ENCODE peak calls at places on chromosomes 11 and 22, in nine cellular contexts. H, E, U, O, R, Q, W, K and M are unnamed samples. For H3K9me3, the result is how much of the 10 kb centered on the place peaks cover.

GRCh38 chr22:38938221-38938620 is 19.2 kb upstream of the APOBEC3A start:
- DNase-seq in Q (no peak), U (no peak), K (no peak), H (no peak), W (no peak), O (no peak), E (no peak), R (no peak), M (no peak)

GRCh38 chr11:17353228-17354021 is 1.8 kb downstream of the NCR3LG1 start:
- DNase-seq in U (no peak), Q (peak), K (peak), W (peak), O (peak), E (peak), H (peak), R (peak), M (peak)

GRCh38 chr22:26671317-26672059 is 14.1 kb downstream of the MIAT start:
- DNase-seq in H (peak), W (peak), O (no peak), E (no peak), Q (peak), U (peak), R (no peak), K (no peak), M (no peak)

GRCh38 chr11:134486106-134486505 is 74.1 kb upstream of the B3GAT1 start:
- DNase-seq in H (no peak), K (no peak), W (no peak), R (no peak), O (no peak), Q (no peak), E (no peak), U (no peak), M (no peak)

GRCh38 chr22:47333625-47334024 is 571.2 kb downstream of the TBC1D22A start:
- DNase-seq in K (no peak), O (peak), W (peak), R (no peak), H (no peak), U (no peak), E (no peak), Q (no peak), M (no peak)

GRCh38 chr11:94400839-94401772 is at the start of gene GPR83:
- DNase-seq in E (peak), Q (peak), R (peak), W (no peak), U (no peak), K (peak), O (no peak), H (no peak), M (no peak)

GRCh38 chr11:3083321-3083720 is 26.1 kb upstream of the CARS1 start:
- DNase-seq in R (no peak), U (no peak), W (no peak), Q (no peak), H (no peak), K (no peak), O (no peak), E (no peak), M (peak)

GRCh38 chr11:61511383-61511782 is 2.8 kb downstream of the LRRC10B start:
- DNase-seq in E (no peak), W (no peak), H (no peak), O (no peak), U (no peak), R (no peak), K (no peak), Q (no peak), M (no peak)

GRCh38 chr11:404551-405264 is 10.1 kb downstream of the SIGIRR start:
- DNase-seq in O (no peak), W (no peak), H (no peak), R (no peak), E (no peak), K (peak), U (no peak), Q (no peak), M (peak)

GRCh38 chr22:49289822-49290221 is 537.9 kb downstream of the BRD1 start:
- DNase-seq in R (no peak), H (no peak), O (no peak), U (peak), K (no peak), W (no peak), Q (no peak), E (no peak), M (no peak)

GRCh38 chr22:24072361-24072760 is 61.3 kb downstream of the CABIN1 start:
- DNase-seq in W (no peak), Q (no peak), E (no peak), H (no peak), K (no peak), O (no peak), R (no peak), U (no peak), M (no peak)

GRCh38 chr22:49052023-49052538 is 775.6 kb downstream of the BRD1 start:
- DNase-seq in W (no peak), H (no peak), E (no peak), R (no peak), Q (no peak), O (peak), K (no peak), U (no peak), M (no peak)

GRCh38 chr11:111765320-111765983 is 737 bp downstream of the PPP2R1B start:
- DNase-seq in U (no peak), O (peak), Q (peak), H (peak), K (no peak), W (peak), E (no peak), R (no peak), M (no peak)

GRCh38 chr22:17119481-17120202 is 1.5 kb downstream of the TMEM121B start:
- DNase-seq in E (no peak), Q (peak), H (peak), O (peak), K (peak), W (peak), R (no peak), U (no peak), M (peak)

GRCh38 chr11:35943761-35944502 is at the start of gene LDLRAD3:
- DNase-seq in K (peak), E (peak), H (no peak), O (peak), R (peak), U (peak), Q (peak), W (peak), M (peak)

GRCh38 chr11:29018631-29019030 is 910.4 kb downstream of the METTL15 start:
- DNase-seq in E (no peak), H (no peak), W (no peak), K (no peak), O (peak), Q (no peak), R (no peak), U (no peak), M (no peak)

GRCh38 chr11:61756452-61757212 is 4.2 kb downstream of the MYRF start:
- DNase-seq in E (no peak), W (peak), O (peak), R (peak), Q (peak), H (peak), U (no peak), K (no peak), M (no peak)

GRCh38 chr22:31350410-31350863 is 4.3 kb upstream of the PATZ1 start:
- DNase-seq in R (peak), E (no peak), H (no peak), O (peak), U (no peak), K (no peak), W (peak), Q (no peak), M (no peak)

GRCh38 chr22:38203090-38203810 is 1.5 kb downstream of the MAFF start:
- DNase-seq in K (peak), O (peak), U (no peak), H (peak), Q (peak), E (no peak), R (peak), W (peak), M (no peak)

GRCh38 chr11:15224466-15224865 is 109.7 kb downstream of the INSC start:
- DNase-seq in H (no peak), E (no peak), O (no peak), W (no peak), R (no peak), K (no peak), U (no peak), Q (no peak), M (no peak)

GRCh38 chr11:3942956-3943497 is 87.6 kb downstream of the STIM1 start:
- DNase-seq in O (no peak), H (no peak), U (no peak), E (no peak), R (peak), K (no peak), W (no peak), Q (no peak), M (no peak)

GRCh38 chr11:1559103-1559951 is 12.7 kb downstream of the DUSP8 start:
- DNase-seq in K (peak), R (peak), E (no peak), O (peak), U (peak), W (peak), H (peak), Q (peak), M (peak)

GRCh38 chr11:18958221-18958910 is 19.2 kb upstream of the MRGPRX1 start:
- DNase-seq in R (peak), Q (no peak), U (no peak), O (no peak), H (no peak), E (no peak), K (no peak), W (no peak), M (no peak)

GRCh38 chr11:102120006-102120405 is 9.8 kb downstream of the YAP1 start:
- DNase-seq in K (no peak), H (no peak), U (no peak), R (peak), W (no peak), Q (no peak), O (peak), E (no peak), M (no peak)

GRCh38 chr11:116366980-116367640 is 405.7 kb downstream of the BUD13 start:
- DNase-seq in R (peak), W (no peak), O (no peak), H (no peak), K (no peak), E (no peak), Q (no peak), U (no peak), M (no peak)

GRCh38 chr11:126115820-126116319 is 53.2 kb upstream of the CDON start:
- DNase-seq in K (no peak), H (no peak), U (peak), R (peak), Q (peak), E (no peak), W (peak), O (peak), M (peak)

GRCh38 chr22:32696089-32696488 is 105.4 kb upstream of the TIMP3 start:
- DNase-seq in W (no peak), Q (no peak), R (no peak), K (no peak), H (no peak), O (no peak), E (no peak), U (no peak), M (no peak)

GRCh38 chr11:726278-726915 is 20.4 kb downstream of the EPS8L2 start:
- DNase-seq in E (no peak), K (peak), U (no peak), H (peak), R (peak), Q (peak), O (no peak), W (peak), M (peak)

GRCh38 chr22:42912049-42912448 is 55.0 kb upstream of the ARFGAP3 start:
- DNase-seq in K (no peak), U (no peak), R (no peak), O (no peak), W (no peak), E (no peak), H (no peak), Q (no peak), M (no peak)

GRCh38 chr11:88603499-88603898 is 266.0 kb upstream of the CTSC start:
- DNase-seq in E (no peak), W (no peak), Q (no peak), O (peak), U (no peak), H (no peak), K (no peak), R (no peak), M (no peak)

GRCh38 chr11:41281131-41281742 is 178.2 kb downstream of the LRRC4C start:
- DNase-seq in W (no peak), R (peak), U (no peak), H (no peak), O (no peak), Q (no peak), K (no peak), E (no peak), M (no peak)

GRCh38 chr11:61429346-61429690 is 457 bp downstream of the CPSF7 start:
- DNase-seq in W (peak), Q (no peak), H (peak), R (peak), O (peak), E (peak), K (peak), U (no peak), M (peak)

GRCh38 chr22:22080270-22080669 is 97.7 kb upstream of the TOP3B start:
- DNase-seq in W (no peak), U (no peak), R (no peak), K (no peak), E (no peak), H (no peak), O (no peak), Q (no peak), M (no peak)

GRCh38 chr11:22065472-22065871 is 127.4 kb upstream of the ANO5 start:
- DNase-seq in U (no peak), H (no peak), E (no peak), W (no peak), R (no peak), K (no peak), Q (no peak), O (no peak), M (no peak)
- H3K9me3 ChIP-seq in U (under half), H (under half), E (under half), W (under half), R (under half), K (under half), Q (under half), O (under half), M (under half)

DNA sequence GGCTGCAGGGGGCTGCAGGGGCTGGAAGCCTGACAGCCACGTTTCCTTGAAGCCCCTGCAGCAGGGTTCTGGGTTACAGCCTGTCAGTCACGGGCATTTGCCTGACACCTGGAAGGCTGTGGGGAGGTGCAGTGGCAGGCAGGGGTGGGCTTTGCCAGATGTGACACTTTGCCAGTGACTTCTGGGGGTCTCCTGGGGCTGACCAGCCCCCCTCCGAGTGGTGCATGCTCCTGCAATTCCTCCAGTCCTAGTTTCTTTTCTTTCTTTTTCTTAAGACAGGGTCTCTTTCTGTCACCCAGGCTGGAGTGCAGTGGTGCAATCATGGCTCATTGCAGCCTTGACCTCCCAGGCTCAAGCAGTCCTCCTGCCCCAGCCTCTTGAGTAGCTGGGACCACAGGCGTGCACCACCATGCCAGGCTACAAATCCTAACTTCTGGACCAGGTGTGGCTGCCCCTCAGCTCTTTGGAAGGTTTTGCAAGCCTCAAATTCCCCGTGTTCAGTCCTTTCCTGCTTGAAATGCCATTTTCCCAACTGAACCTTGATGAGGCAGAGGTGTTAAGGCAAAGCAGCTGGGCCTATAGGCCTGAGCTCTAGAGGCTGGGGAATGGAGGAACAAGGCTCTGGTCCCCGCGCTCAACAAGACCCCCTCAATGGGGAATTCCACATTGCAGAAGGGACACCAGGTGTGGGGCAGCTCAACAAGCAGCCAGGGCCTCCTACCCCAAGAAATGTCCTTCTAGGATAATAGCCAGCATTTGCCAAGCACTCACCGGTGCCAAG is 20.2 kb upstream of the CHKA start:
- DNase-seq in H (no peak), W (no peak), E (no peak), K (no peak), Q (peak), O (no peak), R (no peak), U (no peak), M (peak)
- H3K27ac ChIP-seq in H (no peak), W (peak), E (no peak), K (no peak), Q (no peak), O (no peak), R (no peak), U (no peak), M (no peak)

DNA sequence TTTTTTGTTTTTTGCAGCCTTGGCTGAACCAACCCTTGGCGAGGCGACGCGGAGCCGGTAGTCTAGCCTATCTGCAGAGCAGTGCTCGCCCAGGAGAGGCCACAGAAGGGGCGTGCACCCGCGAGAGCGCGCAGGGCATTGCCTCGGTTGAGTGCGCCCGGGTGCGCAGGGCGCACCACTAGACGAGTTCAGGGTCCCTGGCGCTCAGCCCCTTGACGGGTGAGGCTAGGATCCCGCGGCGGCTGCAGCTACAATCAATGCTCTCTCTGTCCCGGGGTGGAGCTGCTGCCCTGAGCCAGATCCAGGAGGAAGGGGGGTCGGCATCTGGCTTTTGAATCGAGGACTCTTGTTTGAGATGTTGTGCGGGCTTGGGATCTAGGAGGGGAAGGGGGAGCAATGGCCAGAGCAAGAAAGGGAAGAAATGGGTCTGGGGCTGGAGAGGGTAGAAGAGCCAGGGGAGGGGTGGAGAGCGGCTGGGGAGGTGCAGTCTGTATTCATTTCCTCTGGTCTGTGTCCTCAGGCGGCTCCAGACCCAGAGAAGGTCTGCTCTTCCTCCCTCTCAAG is 949 bp downstream of the THY1 start:
- DNase-seq in Q (no peak), E (peak), H (no peak), W (no peak), U (no peak), R (peak), K (no peak), O (peak), M (no peak)
- H3K4me3 ChIP-seq in Q (peak), E (peak), H (no peak), W (no peak), U (no peak), R (peak), K (peak), O (peak), M (no peak)

GRCh38 chr11:54930930-54931329 is 224.3 kb downstream of the OR4A5 start:
- DNase-seq in U (no peak), O (no peak), Q (peak), W (no peak), R (no peak), H (no peak), K (no peak), E (no peak), M (peak)

GRCh38 chr11:54927704-54928103 is 221.1 kb downstream of the OR4A5 start:
- DNase-seq in Q (no peak), E (no peak), H (no peak), K (no peak), R (no peak), U (no peak), O (no peak), W (no peak), M (no peak)
- H3K9me3 ChIP-seq in Q (under half), E (under half), H (half or more), K (half or more), R (under half), U (half or more), O (under half), W (under half), M (under half)